ENCODE peak calls at places on chromosomes 3 and 15, in five cellular contexts. One of them, this sample, is unnamed.

GRCh38 chr3:56980798-56981390 is 79.6 kb upstream of the SPATA12 start:
- DNase-seq in stimulated activated naive CD8-positive, alpha-beta T cell treated with anti-CD3 and anti-CD28 coated beads, Interleukin-15, Interleukin-2, amounts not matched to agents 100 U/mL and 50 U/mL, for 24 hours: peak
- DNase-seq in HuH-7.5: no peak
- DNase-seq in activated T-helper 1 cell treated with anti-CD3 and anti-CD28 coated beads, Interleukin-2, amount 50 U/mL, for 16 hours: peak
- DNase-seq in AG08396: peak
- DNase-seq in this sample: no peak

GRCh38 chr3:7518471-7518870 is 657.6 kb downstream of the GRM7 start:
- DNase-seq in stimulated activated naive CD8-positive, alpha-beta T cell treated with anti-CD3 and anti-CD28 coated beads, Interleukin-15, Interleukin-2, amounts not matched to agents 100 U/mL and 50 U/mL, for 24 hours: no peak
- DNase-seq in HuH-7.5: no peak
- DNase-seq in activated T-helper 1 cell treated with anti-CD3 and anti-CD28 coated beads, Interleukin-2, amount 50 U/mL, for 16 hours: no peak
- DNase-seq in AG08396: no peak
- DNase-seq in this sample: no peak

GRCh38 chr3:124846189-124846588 is 41.0 kb downstream of the ITGB5 start:
- DNase-seq in stimulated activated naive CD8-positive, alpha-beta T cell treated with anti-CD3 and anti-CD28 coated beads, Interleukin-15, Interleukin-2, amounts not matched to agents 100 U/mL and 50 U/mL, for 24 hours: no peak
- DNase-seq in HuH-7.5: no peak
- DNase-seq in activated T-helper 1 cell treated with anti-CD3 and anti-CD28 coated beads, Interleukin-2, amount 50 U/mL, for 16 hours: no peak
- DNase-seq in AG08396: peak
- DNase-seq in this sample: no peak

GRCh38 chr15:64547275-64547674 is 86.9 kb downstream of the ZNF609 start:
- DNase-seq in stimulated activated naive CD8-positive, alpha-beta T cell treated with anti-CD3 and anti-CD28 coated beads, Interleukin-15, Interleukin-2, amounts not matched to agents 100 U/mL and 50 U/mL, for 24 hours: no peak
- DNase-seq in HuH-7.5: no peak
- DNase-seq in activated T-helper 1 cell treated with anti-CD3 and anti-CD28 coated beads, Interleukin-2, amount 50 U/mL, for 16 hours: no peak
- DNase-seq in AG08396: no peak
- DNase-seq in this sample: no peak

GRCh38 chr3:13687409-13687989 is 138.6 kb downstream of the FBLN2 start:
- DNase-seq in stimulated activated naive CD8-positive, alpha-beta T cell treated with anti-CD3 and anti-CD28 coated beads, Interleukin-15, Interleukin-2, amounts not matched to agents 100 U/mL and 50 U/mL, for 24 hours: no peak
- DNase-seq in HuH-7.5: no peak
- DNase-seq in activated T-helper 1 cell treated with anti-CD3 and anti-CD28 coated beads, Interleukin-2, amount 50 U/mL, for 16 hours: no peak
- DNase-seq in AG08396: no peak
- DNase-seq in this sample: no peak

GRCh38 chr15:77531191-77532000 is 101.3 kb downstream of the LINGO1 start:
- DNase-seq in stimulated activated naive CD8-positive, alpha-beta T cell treated with anti-CD3 and anti-CD28 coated beads, Interleukin-15, Interleukin-2, amounts not matched to agents 100 U/mL and 50 U/mL, for 24 hours: no peak
- DNase-seq in HuH-7.5: no peak
- DNase-seq in activated T-helper 1 cell treated with anti-CD3 and anti-CD28 coated beads, Interleukin-2, amount 50 U/mL, for 16 hours: no peak
- DNase-seq in AG08396: no peak
- DNase-seq in this sample: no peak

GRCh38 chr3:128256131-128256530 is 102.8 kb downstream of the EEFSEC start:
- DNase-seq in stimulated activated naive CD8-positive, alpha-beta T cell treated with anti-CD3 and anti-CD28 coated beads, Interleukin-15, Interleukin-2, amounts not matched to agents 100 U/mL and 50 U/mL, for 24 hours: no peak
- DNase-seq in HuH-7.5: no peak
- DNase-seq in activated T-helper 1 cell treated with anti-CD3 and anti-CD28 coated beads, Interleukin-2, amount 50 U/mL, for 16 hours: no peak
- DNase-seq in AG08396: no peak
- DNase-seq in this sample: no peak

GRCh38 chr3:52509753-52510328 is 14.7 kb downstream of the STAB1 start:
- DNase-seq in stimulated activated naive CD8-positive, alpha-beta T cell treated with anti-CD3 and anti-CD28 coated beads, Interleukin-15, Interleukin-2, amounts not matched to agents 100 U/mL and 50 U/mL, for 24 hours: no peak
- DNase-seq in HuH-7.5: no peak
- DNase-seq in activated T-helper 1 cell treated with anti-CD3 and anti-CD28 coated beads, Interleukin-2, amount 50 U/mL, for 16 hours: no peak
- DNase-seq in AG08396: no peak
- DNase-seq in this sample: no peak

GRCh38 chr15:71182522-71182921 is 67.3 kb downstream of the THSD4 start:
- DNase-seq in stimulated activated naive CD8-positive, alpha-beta T cell treated with anti-CD3 and anti-CD28 coated beads, Interleukin-15, Interleukin-2, amounts not matched to agents 100 U/mL and 50 U/mL, for 24 hours: no peak
- DNase-seq in HuH-7.5: no peak
- DNase-seq in activated T-helper 1 cell treated with anti-CD3 and anti-CD28 coated beads, Interleukin-2, amount 50 U/mL, for 16 hours: no peak
- DNase-seq in AG08396: no peak
- DNase-seq in this sample: no peak

GRCh38 chr3:129663045-129663446 is 56.6 kb upstream of the PLXND1 start:
- DNase-seq in stimulated activated naive CD8-positive, alpha-beta T cell treated with anti-CD3 and anti-CD28 coated beads, Interleukin-15, Interleukin-2, amounts not matched to agents 100 U/mL and 50 U/mL, for 24 hours: no peak
- DNase-seq in HuH-7.5: no peak
- DNase-seq in activated T-helper 1 cell treated with anti-CD3 and anti-CD28 coated beads, Interleukin-2, amount 50 U/mL, for 16 hours: no peak
- DNase-seq in AG08396: no peak
- DNase-seq in this sample: no peak

GRCh38 chr3:111321786-111322185 is 220.2 kb upstream of the CD96 start:
- DNase-seq in stimulated activated naive CD8-positive, alpha-beta T cell treated with anti-CD3 and anti-CD28 coated beads, Interleukin-15, Interleukin-2, amounts not matched to agents 100 U/mL and 50 U/mL, for 24 hours: no peak
- DNase-seq in HuH-7.5: no peak
- DNase-seq in activated T-helper 1 cell treated with anti-CD3 and anti-CD28 coated beads, Interleukin-2, amount 50 U/mL, for 16 hours: no peak
- DNase-seq in AG08396: no peak
- DNase-seq in this sample: no peak

GRCh38 chr3:194130807-194131589 is 5.0 kb upstream of the HES1 start:
- DNase-seq in stimulated activated naive CD8-positive, alpha-beta T cell treated with anti-CD3 and anti-CD28 coated beads, Interleukin-15, Interleukin-2, amounts not matched to agents 100 U/mL and 50 U/mL, for 24 hours: no peak
- DNase-seq in HuH-7.5: no peak
- DNase-seq in activated T-helper 1 cell treated with anti-CD3 and anti-CD28 coated beads, Interleukin-2, amount 50 U/mL, for 16 hours: no peak
- DNase-seq in AG08396: no peak
- DNase-seq in this sample: no peak

GRCh38 chr3:108125550-108126071 is 34.8 kb upstream of the CD47 start:
- DNase-seq in stimulated activated naive CD8-positive, alpha-beta T cell treated with anti-CD3 and anti-CD28 coated beads, Interleukin-15, Interleukin-2, amounts not matched to agents 100 U/mL and 50 U/mL, for 24 hours: peak
- DNase-seq in HuH-7.5: no peak
- DNase-seq in activated T-helper 1 cell treated with anti-CD3 and anti-CD28 coated beads, Interleukin-2, amount 50 U/mL, for 16 hours: peak
- DNase-seq in AG08396: no peak
- DNase-seq in this sample: peak

GRCh38 chr15:89912145-89912673 is 543 bp downstream of the ARPIN start:
- DNase-seq in stimulated activated naive CD8-positive, alpha-beta T cell treated with anti-CD3 and anti-CD28 coated beads, Interleukin-15, Interleukin-2, amounts not matched to agents 100 U/mL and 50 U/mL, for 24 hours: no peak
- DNase-seq in HuH-7.5: peak
- DNase-seq in activated T-helper 1 cell treated with anti-CD3 and anti-CD28 coated beads, Interleukin-2, amount 50 U/mL, for 16 hours: no peak
- DNase-seq in AG08396: peak
- DNase-seq in this sample: no peak

GRCh38 chr15:64634576-64635485 is 140.6 kb downstream of the RBPMS2 start:
- DNase-seq in stimulated activated naive CD8-positive, alpha-beta T cell treated with anti-CD3 and anti-CD28 coated beads, Interleukin-15, Interleukin-2, amounts not matched to agents 100 U/mL and 50 U/mL, for 24 hours: peak
- DNase-seq in HuH-7.5: no peak
- DNase-seq in activated T-helper 1 cell treated with anti-CD3 and anti-CD28 coated beads, Interleukin-2, amount 50 U/mL, for 16 hours: no peak
- DNase-seq in AG08396: no peak
- DNase-seq in this sample: no peak

GRCh38 chr3:197520311-197521276 is 35.2 kb downstream of the BDH1 start:
- DNase-seq in stimulated activated naive CD8-positive, alpha-beta T cell treated with anti-CD3 and anti-CD28 coated beads, Interleukin-15, Interleukin-2, amounts not matched to agents 100 U/mL and 50 U/mL, for 24 hours: no peak
- DNase-seq in HuH-7.5: peak
- DNase-seq in activated T-helper 1 cell treated with anti-CD3 and anti-CD28 coated beads, Interleukin-2, amount 50 U/mL, for 16 hours: no peak
- DNase-seq in AG08396: no peak
- DNase-seq in this sample: no peak

GRCh38 chr3:186400677-186401076 is 38.6 kb upstream of the DGKG start:
- DNase-seq in stimulated activated naive CD8-positive, alpha-beta T cell treated with anti-CD3 and anti-CD28 coated beads, Interleukin-15, Interleukin-2, amounts not matched to agents 100 U/mL and 50 U/mL, for 24 hours: no peak
- DNase-seq in HuH-7.5: no peak
- DNase-seq in activated T-helper 1 cell treated with anti-CD3 and anti-CD28 coated beads, Interleukin-2, amount 50 U/mL, for 16 hours: no peak
- DNase-seq in AG08396: no peak
- DNase-seq in this sample: no peak

This sample was measured in activated naive CD4-positive, alpha-beta T cell.